ENCODE peak calls at places on chromosome X, in eight cellular contexts. E is AG10803, Q is tibial artery, R is fibroblast of villous mesenchyme, Y is LNCaP clone FGC, A is right atrium auricular region, L is upper lobe of right lung, P is endothelial cell of umbilical vein. Z is an unnamed sample.
A peak's percentile ranks its signal among the peaks of the same experiment; 100 is the strongest.

GRCh38 chrX:18810416-18810815 is 103.0 kb downstream of the PPEF1 start:
- DNase-seq in Q (no peak), A (no peak), E (no peak), R (no peak), Y (no peak), L (no peak), P (no peak), Z (no peak)

GRCh38 chrX:108443065-108443464 is 3.4 kb downstream of the COL4A5 start:
- DNase-seq in E (no peak), Q (no peak), P (peak; percentile 1), A (no peak), Y (no peak), R (peak; percentile 40), L (no peak), Z (no peak)

GRCh38 chrX:64975491-64975890 is 759 bp downstream of the ZC4H2 start:
- DNase-seq in Y (peak; percentile 6), P (peak; percentile 47), E (no peak), A (no peak), Q (peak; percentile 19), L (peak; percentile 56), R (no peak), Z (peak; percentile 12)

GRCh38 chrX:56987741-56988140 is 7.6 kb downstream of the SPIN3 start:
- DNase-seq in R (no peak), Q (no peak), A (no peak), Y (no peak), E (no peak), L (no peak), P (no peak), Z (no peak)

GRCh38 chrX:9581771-9582396 is 117.0 kb downstream of the TBL1X start:
- DNase-seq in P (no peak), R (peak; percentile 43), E (no peak), A (no peak), Q (no peak), Y (no peak), L (no peak), Z (peak; percentile 20)

GRCh38 chrX:54076903-54077302 is 32.6 kb upstream of the PHF8 start:
- DNase-seq in L (no peak), Q (no peak), E (peak; percentile 46), R (peak; percentile 55), Y (no peak), A (no peak), P (no peak), Z (peak; percentile 43)

GRCh38 chrX:29024813-29025342 is 437.6 kb downstream of the IL1RAPL1 start:
- DNase-seq in L (no peak), Y (no peak), R (peak; percentile 13), Q (no peak), A (no peak), E (no peak), P (no peak), Z (no peak)

GRCh38 chrX:120514236-120514635 is 45.1 kb upstream of the LAMP2 start:
- DNase-seq in E (peak; percentile 15), L (no peak), A (no peak), Y (no peak), P (peak; percentile 7), R (peak; percentile 19), Q (no peak), Z (peak; percentile 42)

GRCh38 chrX:37759878-37760418 is 19.9 kb upstream of the CYBB start:
- DNase-seq in R (no peak), Y (no peak), Q (no peak), P (no peak), L (no peak), E (no peak), A (no peak), Z (no peak)

GRCh38 chrX:107207089-107207488 is 678 bp downstream of the DNAAF6 start:
- DNase-seq in E (no peak), A (no peak), P (no peak), R (no peak), Y (no peak), Q (no peak), L (no peak), Z (no peak)

GRCh38 chrX:55057691-55058249 is 17.1 kb upstream of the PAGE2B start:
- DNase-seq in E (peak; percentile 6), Q (peak; percentile 23), P (peak; percentile 65), Y (no peak), A (no peak), R (peak; percentile 33), L (no peak), Z (peak; percentile 36)

GRCh38 chrX:114134465-114134864 is 449.4 kb upstream of the HTR2C start:
- DNase-seq in L (no peak), P (no peak), Y (no peak), E (no peak), Q (no peak), R (no peak), A (no peak), Z (peak; percentile 33)

GRCh38 chrX:139826065-139827044 is 106.5 kb downstream of the ATP11C start:
- DNase-seq in L (no peak), P (peak; percentile 66), Q (peak; percentile 19), E (peak; percentile 88), Y (no peak), A (no peak), R (peak; percentile 38), Z (peak; percentile 47)

GRCh38 chrX:47143894-47144625 is 442 bp downstream of the NDUFB11 start:
- DNase-seq in P (no peak), E (peak; percentile 27), L (no peak), Q (no peak), R (peak; percentile 53), Y (no peak), A (no peak), Z (peak; percentile 33)

GRCh38 chrX:145773006-145773405 is 44.6 kb upstream of the SLITRK2 start:
- DNase-seq in E (no peak), Q (no peak), L (no peak), A (no peak), P (no peak), R (no peak), Y (no peak), Z (no peak)

GRCh38 chrX:71823391-71824057 is 60.4 kb downstream of the CXorf49B start:
- DNase-seq in E (no peak), Y (no peak), A (no peak), L (no peak), R (no peak), Q (no peak), P (no peak), Z (no peak)

GRCh38 chrX:11409957-11410356 is 116.7 kb downstream of the AMELX start:
- DNase-seq in E (no peak), Y (no peak), R (no peak), A (no peak), Q (no peak), P (no peak), L (no peak), Z (no peak)

GRCh38 chrX:134171661-134172587 is 65.1 kb upstream of the CCDC160 start:
- DNase-seq in L (peak; percentile 61), R (peak; percentile 0), P (peak; percentile 4), Q (peak; percentile 34), E (no peak), Y (no peak), A (no peak), Z (no peak)

GRCh38 chrX:21870494-21870893 is 14.7 kb downstream of the YY2 start:
- DNase-seq in A (no peak), E (peak; percentile 65), P (no peak), Q (no peak), R (no peak), Y (no peak), L (no peak), Z (no peak)

GRCh38 chrX:55907968-55908607 is 190.5 kb downstream of the RRAGB start:
- DNase-seq in E (peak; percentile 42), Y (no peak), P (peak; percentile 6), L (peak; percentile 80), Q (peak; percentile 25), A (peak; percentile 62), R (peak; percentile 12), Z (peak; percentile 23)

GRCh38 chrX:17876135-17876534 is 15.0 kb upstream of the RAI2 start:
- DNase-seq in P (no peak), E (no peak), A (no peak), R (no peak), Y (no peak), L (no peak), Q (no peak), Z (no peak)

GRCh38 chrX:123854329-123854728 is 5.5 kb upstream of the XIAP start:
- DNase-seq in L (no peak), A (no peak), Q (no peak), R (no peak), E (peak; percentile 39), Y (no peak), P (no peak), Z (peak; percentile 76)

GRCh38 chrX:154486396-154487207 is at the start of gene UBL4A:
- DNase-seq in P (peak; percentile 15), L (peak; percentile 89), R (peak; percentile 52), E (peak; percentile 27), Y (no peak), Q (peak; percentile 49), A (no peak), Z (peak; percentile 36)

GRCh38 chrX:71912156-71912555 is 1.5 kb downstream of the NHSL2 start:
- DNase-seq in L (no peak), Y (no peak), A (no peak), P (no peak), E (no peak), Q (no peak), R (no peak), Z (no peak)

GRCh38 chrX:23634181-23634580 is 33.1 kb upstream of the PRDX4 start:
- DNase-seq in Q (no peak), E (no peak), R (peak; percentile 1), Y (no peak), A (no peak), P (peak; percentile 2), L (no peak), Z (peak; percentile 22)

GRCh38 chrX:261167-261857 is 19.9 kb upstream of the PLCXD1 start:
- DNase-seq in Q (no peak), A (peak; percentile 58), E (no peak), R (peak; percentile 94), Y (no peak), L (peak; percentile 65), P (no peak), Z (peak; percentile 86)
- TF ChIP-seq CTCF in Q (no peak), A (no peak), E (no peak), R (peak; percentile 45), Y (no peak), L (no peak), P (no peak), Z (no peak)

GRCh38 chrX:48475295-48475694 is 704 bp upstream of the FTSJ1 start:
- DNase-seq in Q (no peak), A (no peak), E (no peak), Y (no peak), P (no peak), L (no peak), R (no peak), Z (no peak)
- H3K4me3 ChIP-seq in Q (peak overlapping the region; percentile 77), A (peak overlapping the region; percentile 78), E (peak overlapping the region; percentile 79), Y (peak overlapping the region; percentile 80), P (peak overlapping the region; percentile 71), L (peak overlapping the region; percentile 73), R (peak overlapping the region; percentile 81), Z (peak overlapping the region; percentile 76)

DNA sequence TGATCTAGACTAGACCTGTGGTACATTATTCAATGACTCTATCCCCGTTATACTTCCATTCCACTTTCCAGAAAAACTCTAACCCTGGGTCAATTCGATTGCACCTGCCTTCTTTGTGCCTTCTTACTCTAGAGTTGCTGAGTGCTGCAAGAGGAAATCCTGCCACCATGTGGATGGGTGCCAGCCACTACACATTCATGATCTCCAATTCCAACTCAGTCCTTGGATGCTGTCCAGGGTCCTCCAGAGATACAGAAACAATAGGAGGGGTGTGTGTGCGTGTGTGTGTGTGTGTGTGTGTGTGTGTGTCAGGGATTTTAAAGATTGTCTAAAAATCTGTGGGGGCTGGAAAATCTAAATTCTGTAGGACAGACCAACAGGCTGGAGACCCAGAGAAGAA is 42.9 kb upstream of the INTS6L start:
- DNase-seq in Q (peak; percentile 30), L (peak; percentile 67), E (peak; percentile 46), Y (peak; percentile 67), A (peak; percentile 61), R (peak; percentile 36), P (peak; percentile 82), Z (peak; percentile 63)
- TF ChIP-seq CTCF in Q (no peak), L (peak; percentile 36), E (no peak), Y (peak; percentile 66), A (peak; percentile 55), R (peak; percentile 36), P (peak; percentile 37), Z (peak; percentile 26)

GRCh38 chrX:13691845-13692334 is 3.0 kb downstream of the RAB9A start:
- DNase-seq in E (no peak), Q (no peak), L (no peak), P (no peak), R (peak; percentile 44), Y (no peak), A (no peak), Z (peak; percentile 33)
- H3K4me3 ChIP-seq in E (no peak overlapping the region), Q (no peak overlapping the region), L (no peak overlapping the region), P (no peak overlapping the region), R (peak overlapping the region; percentile 86), Y (no peak overlapping the region), A (no peak overlapping the region), Z (no peak overlapping the region)